ENCODE peak calls at places on chromosomes 5 and 9, in seven cellular contexts. P is WERI-Rb-1, Y is astrocyte, V is neuronal stem cell, I is testis, S is SJSA1, W is HCT116. E is an unnamed sample.
A peak's percentile ranks its signal among the peaks of the same experiment; 100 is the strongest.

GRCh38 chr5:10673407-10673806 is 87.6 kb downstream of the DAP start:
- DNase-seq in S (no peak), Y (no peak), W (no peak), I (no peak), P (no peak), V (no peak), E (no peak)

GRCh38 chr5:27784317-27784716 is 745.9 kb upstream of the CDH9 start:
- DNase-seq in V (no peak), S (no peak), Y (no peak), I (no peak), W (no peak), P (no peak), E (no peak)

GRCh38 chr9:85377751-85378289 is 363.9 kb downstream of the AGTPBP1 start:
- DNase-seq in V (no peak), S (no peak), Y (peak; percentile 69), P (no peak), I (no peak), W (no peak), E (no peak)

GRCh38 chr9:17882801-17883200 is 303.9 kb downstream of the SH3GL2 start:
- DNase-seq in Y (no peak), S (no peak), P (no peak), I (no peak), V (no peak), W (no peak), E (no peak)

GRCh38 chr5:76716456-76717157 is 681 bp downstream of the F2R start:
- DNase-seq in W (no peak), Y (no peak), P (peak; percentile 71), V (peak; percentile 12), I (peak; percentile 61), S (peak; percentile 40), E (peak; percentile 44)

GRCh38 chr5:165920655-165921054 is 2370.8 kb upstream of the WWC1 start:
- DNase-seq in V (no peak), W (no peak), S (no peak), Y (no peak), I (no peak), P (no peak), E (no peak)

GRCh38 chr5:19987594-19988345 is at the start of gene CDH18:
- DNase-seq in I (peak; percentile 79), S (no peak), V (peak; percentile 56), W (no peak), P (peak; percentile 84), Y (peak; percentile 55), E (peak; percentile 45)

GRCh38 chr9:21761309-21761901 is 41.0 kb upstream of the MTAP start:
- DNase-seq in W (no peak), S (no peak), I (no peak), V (no peak), Y (peak; percentile 66), P (no peak), E (no peak)

GRCh38 chr5:141713616-141714309 is 31.7 kb upstream of the ARAP3 start:
- DNase-seq in W (no peak), I (no peak), Y (peak; percentile 20), P (no peak), S (no peak), V (no peak), E (no peak)

GRCh38 chr5:139461698-139462097 is 845 bp downstream of the ECSCR start:
- DNase-seq in V (no peak), P (no peak), W (no peak), S (no peak), Y (peak; percentile 55), I (no peak), E (no peak)

GRCh38 chr9:95124582-95125359 is 192.7 kb downstream of the FANCC start:
- DNase-seq in S (no peak), W (no peak), V (no peak), P (peak; percentile 65), Y (no peak), I (no peak), E (no peak)

GRCh38 chr5:173920024-173920753 is 32.0 kb downstream of the CPEB4 start:
- DNase-seq in P (no peak), V (peak; percentile 31), Y (peak; percentile 31), I (no peak), S (no peak), W (no peak), E (peak; percentile 60)

GRCh38 chr5:6082685-6083084 is 295.7 kb downstream of the MED10 start:
- DNase-seq in I (no peak), S (peak; percentile 19), V (no peak), Y (no peak), P (no peak), W (no peak), E (no peak)

GRCh38 chr9:98191615-98192502 is 578 bp downstream of the CORO2A start:
- DNase-seq in Y (no peak), S (no peak), P (peak; percentile 76), W (no peak), I (no peak), V (no peak), E (peak; percentile 25)

GRCh38 chr9:106916491-106917235 is 53.7 kb downstream of the ZNF462 start:
- DNase-seq in W (peak; percentile 80), I (peak; percentile 72), P (no peak), V (no peak), S (peak; percentile 91), Y (peak; percentile 93), E (peak; percentile 42)

GRCh38 chr5:176533894-176534611 is 3.1 kb downstream of the RNF44 start:
- DNase-seq in Y (no peak), W (no peak), V (no peak), I (peak; percentile 27), S (no peak), P (no peak), E (no peak)

GRCh38 chr5:78508231-78508765 is 140.3 kb downstream of the LHFPL2 start:
- DNase-seq in I (no peak), P (no peak), V (no peak), Y (peak; percentile 62), S (no peak), W (no peak), E (peak; percentile 50)

GRCh38 chr5:139955616-139956283 is 87.3 kb downstream of the NRG2 start:
- DNase-seq in P (peak; percentile 23), W (peak; percentile 7), Y (no peak), V (no peak), S (no peak), I (peak; percentile 47), E (no peak)

GRCh38 chr5:42494414-42494813 is 71.2 kb downstream of the GHR start:
- DNase-seq in V (no peak), W (no peak), P (no peak), S (no peak), Y (no peak), I (no peak), E (no peak)
- H3K27ac ChIP-seq in V (no peak overlapping the region), W (no peak overlapping the region), P (no peak overlapping the region), S (no peak overlapping the region), Y (no peak overlapping the region), I (no peak overlapping the region), E (no peak overlapping the region)

GRCh38 chr5:66323142-66323890 is 179.2 kb downstream of the SREK1 start:
- DNase-seq in Y (no peak), I (no peak), S (no peak), P (no peak), W (no peak), V (no peak), E (no peak)

GRCh38 chr5:66329078-66329477 is 185.0 kb downstream of the SREK1 start:
- DNase-seq in S (no peak), V (no peak), Y (no peak), W (no peak), P (no peak), I (no peak), E (no peak)

GRCh38 chr5:66327008-66327407 is 182.9 kb downstream of the SREK1 start:
- DNase-seq in W (no peak), S (no peak), V (no peak), Y (no peak), I (no peak), P (no peak), E (no peak)

GRCh38 chr5:66326276-66326675 is 182.2 kb downstream of the SREK1 start:
- DNase-seq in Y (no peak), S (no peak), V (no peak), P (no peak), W (no peak), I (no peak), E (peak; percentile 23)

GRCh38 chr5:66324357-66324756 is 180.3 kb downstream of the SREK1 start:
- DNase-seq in S (no peak), W (no peak), Y (no peak), P (no peak), I (no peak), V (no peak), E (no peak)
- H3K27ac ChIP-seq in S (no peak overlapping the region), W (no peak overlapping the region), Y (no peak overlapping the region), P (no peak overlapping the region), I (no peak overlapping the region), V (no peak overlapping the region), E (no peak overlapping the region)

DNA sequence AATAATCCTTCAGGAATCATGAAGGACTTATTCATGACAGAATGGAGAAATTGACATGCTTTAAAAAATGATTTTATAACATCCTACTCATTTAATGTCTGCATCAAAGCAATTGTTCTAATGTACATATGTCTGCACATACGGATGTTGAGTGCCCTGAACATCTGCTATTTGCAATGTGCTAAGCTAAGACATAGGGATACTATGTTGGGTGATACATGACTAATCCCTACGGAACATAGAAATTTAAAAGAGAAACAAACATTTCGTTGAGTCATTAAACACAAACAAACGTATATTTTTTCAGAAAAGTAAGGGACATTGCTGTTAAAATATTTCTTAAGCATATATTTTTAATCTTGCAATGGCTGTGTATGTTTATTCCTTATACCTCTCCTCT is 686.5 kb upstream of the ADAMTS16 start:
- DNase-seq in S (no peak), Y (no peak), P (no peak), V (no peak), W (no peak), I (no peak), E (no peak)
- H3K27ac ChIP-seq in S (no peak overlapping the region), Y (no peak overlapping the region), P (no peak overlapping the region), V (no peak overlapping the region), W (no peak overlapping the region), I (no peak overlapping the region), E (no peak overlapping the region)

GRCh38 chr5:103128202-103128601 is 8.1 kb downstream of the PPIP5K2 start:
- DNase-seq in I (no peak), Y (no peak), P (no peak), V (no peak), W (no peak), S (no peak), E (no peak)
- H3K27ac ChIP-seq in I (no peak overlapping the region), Y (no peak overlapping the region), P (no peak overlapping the region), V (no peak overlapping the region), W (no peak overlapping the region), S (no peak overlapping the region), E (no peak overlapping the region)

E was measured in cardiac muscle cell.